ENCODE peak calls at places on chromosomes 6 and 20, in six cellular contexts. F is MM.1S, P is cardiac muscle cell, U is fibroblast of lung, L is WERI-Rb-1, J is Caco-2. O is an unnamed sample. For H3K27me3 and H3K9me3, the result is how much of the 10 kb centered on the place peaks cover.

GRCh38 chr6:54002118-54002517 is 109.1 kb upstream of the MLIP start:
- DNase-seq in P (no peak), U (no peak), F (no peak), J (no peak), L (no peak), O (no peak)

GRCh38 chr6:33123732-33124524 is 48.1 kb downstream of the HLA-DPB1 start:
- DNase-seq in U (peak), J (peak), P (peak), L (peak), F (peak), O (peak)

GRCh38 chr20:37302981-37303380 is 13.5 kb downstream of the MANBAL start:
- DNase-seq in P (no peak), J (no peak), L (no peak), U (no peak), F (no peak), O (no peak)

GRCh38 chr6:87487555-87487954 is 14.8 kb downstream of the SLC35A1 start:
- DNase-seq in U (peak), L (no peak), P (peak), F (no peak), J (no peak), O (no peak)

GRCh38 chr20:12808006-12808567 is 200.7 kb upstream of the SPTLC3 start:
- DNase-seq in P (no peak), J (no peak), F (no peak), L (no peak), U (no peak), O (no peak)

GRCh38 chr6:159184559-159184958 is 15.4 kb downstream of the FNDC1 start:
- DNase-seq in U (no peak), J (no peak), P (peak), L (no peak), F (no peak), O (peak)

GRCh38 chr20:17807670-17808069 is 107.9 kb downstream of the BANF2 start:
- DNase-seq in U (no peak), L (no peak), P (peak), F (no peak), J (no peak), O (no peak)

GRCh38 chr20:38590682-38591483 is 9.9 kb downstream of the ADIG start:
- DNase-seq in U (no peak), F (no peak), L (no peak), J (no peak), P (no peak), O (no peak)

GRCh38 chr20:40865095-40865494 is 163.5 kb upstream of the TOP1 start:
- DNase-seq in F (no peak), U (no peak), P (peak), L (no peak), J (no peak), O (no peak)

GRCh38 chr20:64229537-64230061 is 25.9 kb upstream of the PCMTD2 start:
- DNase-seq in J (no peak), U (no peak), P (no peak), L (no peak), F (no peak), O (no peak)

GRCh38 chr20:23386304-23387117 is 24.5 kb downstream of the GZF1 start:
- DNase-seq in P (no peak), U (no peak), L (no peak), J (no peak), F (no peak), O (no peak)

GRCh38 chr20:40982415-40983145 is 46.0 kb upstream of the TOP1 start:
- DNase-seq in F (peak), U (no peak), J (no peak), P (no peak), L (no peak), O (no peak)

GRCh38 chr6:27867051-27867940 is 44.9 kb downstream of the OR2B2 start:
- DNase-seq in J (peak), P (peak), U (peak), F (peak), L (peak), O (peak)

GRCh38 chr20:48143435-48144081 is 358.3 kb upstream of the SULF2 start:
- DNase-seq in L (no peak), F (no peak), U (no peak), P (no peak), J (no peak), O (no peak)

GRCh38 chr20:62583424-62583920 is 58.8 kb upstream of the SLCO4A1 start:
- DNase-seq in L (no peak), J (peak), P (peak), U (peak), F (no peak), O (peak)

GRCh38 chr20:8744228-8744844 is 324.6 kb upstream of the PLCB4 start:
- DNase-seq in L (no peak), J (no peak), U (peak), F (no peak), P (peak), O (no peak)

GRCh38 chr6:136547336-136547735 is 2.9 kb downstream of the MAP7 start:
- DNase-seq in F (peak), J (peak), U (peak), P (peak), L (no peak), O (no peak)

GRCh38 chr6:96787846-96788580 is 49.3 kb downstream of the GPR63 start:
- DNase-seq in L (no peak), P (no peak), J (no peak), F (peak), U (no peak), O (no peak)

GRCh38 chr6:40307712-40308111 is 279.5 kb downstream of the LRFN2 start:
- DNase-seq in L (no peak), J (no peak), P (no peak), F (no peak), U (no peak), O (no peak)

GRCh38 chr20:418858-419365 is 10.8 kb downstream of the RBCK1 start:
- DNase-seq in J (no peak), P (no peak), F (no peak), L (no peak), U (no peak), O (no peak)

GRCh38 chr6:57109905-57110304 is 19.9 kb downstream of the ZNF451 start:
- DNase-seq in F (no peak), P (peak), U (peak), L (no peak), J (no peak), O (no peak)

GRCh38 chr6:4253604-4254211 is 118.3 kb upstream of the ECI2 start:
- DNase-seq in J (no peak), F (no peak), P (peak), U (peak), L (no peak), O (peak)

GRCh38 chr6:152309648-152310047 is 327.5 kb downstream of the SYNE1 start:
- DNase-seq in P (no peak), F (peak), U (no peak), L (no peak), J (no peak), O (no peak)

GRCh38 chr20:18276821-18277220 is 11.5 kb upstream of the ZNF133 start:
- DNase-seq in L (peak), P (peak), U (peak), J (peak), F (peak), O (peak)

GRCh38 chr6:49406241-49406970 is 56.6 kb downstream of the MMUT start:
- DNase-seq in F (no peak), P (peak), L (no peak), U (peak), J (no peak), O (peak)

GRCh38 chr20:25050501-25051350 is 7.2 kb downstream of the ACSS1 start:
- DNase-seq in U (no peak), J (no peak), F (no peak), P (no peak), L (no peak), O (no peak)

GRCh38 chr6:116392158-116393032 is 21.6 kb downstream of the DSE start:
- DNase-seq in P (peak), J (no peak), L (no peak), U (no peak), F (peak), O (no peak)

GRCh38 chr20:45115829-45116228 is 855 bp upstream of the WFDC5 start:
- DNase-seq in L (no peak), U (no peak), P (no peak), F (peak), J (no peak), O (no peak)

GRCh38 chr6:123925360-123925759 is 121.7 kb downstream of the NKAIN2 start:
- DNase-seq in U (peak), J (no peak), F (no peak), L (no peak), P (no peak), O (no peak)

GRCh38 chr20:3749087-3749688 is 16.7 kb downstream of the HSPA12B start:
- DNase-seq in J (no peak), P (no peak), L (no peak), F (no peak), U (no peak), O (no peak)
- H3K4me3 ChIP-seq in J (no peak), P (peak), L (peak), F (no peak), U (no peak), O (no peak)

GRCh38 chr6:475341-475740 is 83.8 kb downstream of the IRF4 start:
- DNase-seq in F (no peak), J (no peak), P (no peak), U (no peak), L (no peak), O (no peak)
- H3K27me3 ChIP-seq in F (under half), J (under half), P (under half), U (under half), L (under half), O (under half)

DNA sequence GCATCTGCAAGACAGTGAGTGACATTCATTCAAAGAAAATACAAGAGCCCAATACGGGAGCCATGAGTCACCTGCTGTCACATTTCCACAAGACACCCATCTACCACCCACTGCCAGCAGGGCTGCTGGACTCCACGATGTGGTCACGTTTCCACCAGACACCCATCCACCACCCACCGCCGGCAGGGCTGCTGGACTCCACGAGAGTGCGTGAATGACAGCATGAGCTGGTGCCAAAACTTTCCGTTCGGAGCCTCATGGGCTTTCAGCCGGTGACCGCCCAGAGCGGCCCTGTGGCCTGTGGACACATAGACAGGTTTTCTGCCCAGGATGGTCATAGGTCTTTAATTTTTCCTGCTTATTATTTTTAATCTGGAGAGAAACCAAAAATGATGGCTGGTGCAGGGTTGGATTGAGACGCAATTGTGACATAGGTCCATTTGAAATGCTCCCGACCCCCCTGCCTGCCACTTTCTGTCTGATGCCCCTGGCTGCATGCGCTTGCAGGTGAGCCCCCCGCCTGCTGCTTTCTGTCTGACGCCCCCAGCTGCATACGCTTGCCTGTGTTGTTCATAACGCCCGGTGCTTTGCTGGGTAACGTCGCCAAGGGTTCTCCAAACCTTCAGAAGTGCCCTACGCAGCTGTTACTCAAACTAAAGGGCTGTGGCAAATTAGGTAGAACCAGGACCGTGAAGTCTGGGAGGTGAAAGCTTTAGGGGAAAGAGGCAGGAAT is 59.1 kb upstream of the SMOC2 start:
- DNase-seq in J (no peak), F (no peak), U (no peak), L (no peak), P (no peak), O (no peak)
- H3K9me3 ChIP-seq in J (under half), F (under half), U (under half), L (under half), P (under half), O (under half)

GRCh38 chr6:167827062-167827587 is 414 bp downstream of the AFDN start:
- DNase-seq in U (no peak), J (peak), F (no peak), L (peak), P (peak), O (peak)

GRCh38 chr6:167825759-167826229 is 917 bp upstream of the AFDN start:
- DNase-seq in P (peak), F (no peak), U (no peak), L (no peak), J (peak), O (peak)

GRCh38 chr6:167825059-167825758 is 1.5 kb upstream of the AFDN start:
- DNase-seq in F (no peak), U (peak), P (peak), J (no peak), L (no peak), O (no peak)

GRCh38 chr6:167826230-167827061 is at the start of gene AFDN:
- DNase-seq in U (peak), L (peak), F (peak), P (peak), J (peak), O (peak)

DNA sequence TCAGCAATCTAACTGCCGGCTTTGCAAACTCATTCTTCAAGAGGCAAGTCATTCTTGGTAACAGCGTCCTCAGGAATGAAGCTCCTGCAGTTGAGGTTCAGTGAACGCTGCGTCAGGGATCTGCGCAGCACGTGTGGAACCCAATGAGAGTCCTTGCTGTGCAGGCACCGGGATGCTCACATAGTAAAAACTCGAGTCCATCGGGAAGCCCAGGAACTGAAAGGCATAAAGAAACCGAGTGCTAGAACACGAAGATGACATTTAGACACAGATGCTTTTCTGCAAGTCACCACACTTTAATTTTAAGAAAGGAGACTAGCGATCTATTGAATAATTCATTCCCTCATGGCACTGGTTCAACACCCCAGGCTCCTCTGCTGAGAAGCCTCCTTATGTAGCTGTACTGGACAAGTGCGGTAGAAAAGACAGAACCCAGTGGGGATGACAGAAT is 2.1 kb upstream of the AFDN start:
- DNase-seq in L (no peak), U (no peak), J (no peak), F (no peak), P (no peak), O (no peak)
- H3K4me3 ChIP-seq in L (no peak), U (no peak), J (no peak), F (no peak), P (no peak), O (no peak)